ENCODE peak calls at places on chromosomes 6 and 20, in eight cellular contexts. One of them, this sample, is unnamed.

GRCh38 chr6:143099647-143100046 is 39.0 kb downstream of the AIG1 start:
- DNase-seq in colonic mucosa: no peak
- DNase-seq in breast epithelium: no peak
- DNase-seq in SJSA1: no peak
- DNase-seq in Peyer's patch: no peak
- DNase-seq in CD8-positive, alpha-beta T cell: no peak
- DNase-seq in effector memory CD4-positive, alpha-beta T cell: no peak
- DNase-seq in stomach: no peak
- DNase-seq in this sample: no peak

GRCh38 chr6:104789770-104790190 is 69.9 kb downstream of the HACE1 start:
- DNase-seq in colonic mucosa: no peak
- DNase-seq in breast epithelium: no peak
- DNase-seq in SJSA1: peak; percentile 84
- DNase-seq in Peyer's patch: no peak
- DNase-seq in CD8-positive, alpha-beta T cell: no peak
- DNase-seq in effector memory CD4-positive, alpha-beta T cell: no peak
- DNase-seq in stomach: no peak
- DNase-seq in this sample: no peak

GRCh38 chr20:44543345-44543744 is 21.5 kb upstream of the SERINC3 start:
- DNase-seq in colonic mucosa: peak; percentile 10
- DNase-seq in breast epithelium: no peak
- DNase-seq in SJSA1: no peak
- DNase-seq in Peyer's patch: no peak
- DNase-seq in CD8-positive, alpha-beta T cell: no peak
- DNase-seq in effector memory CD4-positive, alpha-beta T cell: no peak
- DNase-seq in stomach: no peak
- DNase-seq in this sample: no peak

GRCh38 chr20:13101701-13102100 is 92.9 kb downstream of the SPTLC3 start:
- DNase-seq in colonic mucosa: no peak
- DNase-seq in breast epithelium: no peak
- DNase-seq in SJSA1: no peak
- DNase-seq in Peyer's patch: no peak
- DNase-seq in CD8-positive, alpha-beta T cell: no peak
- DNase-seq in effector memory CD4-positive, alpha-beta T cell: no peak
- DNase-seq in stomach: no peak
- DNase-seq in this sample: peak; percentile 12

GRCh38 chr20:58310291-58310782 is 822 bp downstream of the RAB22A start:
- DNase-seq in colonic mucosa: peak; percentile 19
- DNase-seq in breast epithelium: no peak
- DNase-seq in SJSA1: peak; percentile 41
- DNase-seq in Peyer's patch: no peak
- DNase-seq in CD8-positive, alpha-beta T cell: no peak
- DNase-seq in effector memory CD4-positive, alpha-beta T cell: no peak
- DNase-seq in stomach: no peak
- DNase-seq in this sample: no peak

GRCh38 chr6:79468116-79468515 is 69.1 kb downstream of the LCA5 start:
- DNase-seq in colonic mucosa: no peak
- DNase-seq in breast epithelium: no peak
- DNase-seq in SJSA1: no peak
- DNase-seq in Peyer's patch: no peak
- DNase-seq in CD8-positive, alpha-beta T cell: no peak
- DNase-seq in effector memory CD4-positive, alpha-beta T cell: no peak
- DNase-seq in stomach: no peak
- DNase-seq in this sample: no peak

GRCh38 chr20:48583801-48584200 is 244.0 kb downstream of the PREX1 start:
- DNase-seq in colonic mucosa: no peak
- DNase-seq in breast epithelium: no peak
- DNase-seq in SJSA1: no peak
- DNase-seq in Peyer's patch: no peak
- DNase-seq in CD8-positive, alpha-beta T cell: no peak
- DNase-seq in effector memory CD4-positive, alpha-beta T cell: no peak
- DNase-seq in stomach: no peak
- DNase-seq in this sample: no peak

GRCh38 chr6:109512271-109512817 is 29.3 kb upstream of the ZBTB24 start:
- DNase-seq in colonic mucosa: no peak
- DNase-seq in breast epithelium: no peak
- DNase-seq in SJSA1: peak; percentile 45
- DNase-seq in Peyer's patch: no peak
- DNase-seq in CD8-positive, alpha-beta T cell: no peak
- DNase-seq in effector memory CD4-positive, alpha-beta T cell: no peak
- DNase-seq in stomach: no peak
- DNase-seq in this sample: no peak

DNA sequence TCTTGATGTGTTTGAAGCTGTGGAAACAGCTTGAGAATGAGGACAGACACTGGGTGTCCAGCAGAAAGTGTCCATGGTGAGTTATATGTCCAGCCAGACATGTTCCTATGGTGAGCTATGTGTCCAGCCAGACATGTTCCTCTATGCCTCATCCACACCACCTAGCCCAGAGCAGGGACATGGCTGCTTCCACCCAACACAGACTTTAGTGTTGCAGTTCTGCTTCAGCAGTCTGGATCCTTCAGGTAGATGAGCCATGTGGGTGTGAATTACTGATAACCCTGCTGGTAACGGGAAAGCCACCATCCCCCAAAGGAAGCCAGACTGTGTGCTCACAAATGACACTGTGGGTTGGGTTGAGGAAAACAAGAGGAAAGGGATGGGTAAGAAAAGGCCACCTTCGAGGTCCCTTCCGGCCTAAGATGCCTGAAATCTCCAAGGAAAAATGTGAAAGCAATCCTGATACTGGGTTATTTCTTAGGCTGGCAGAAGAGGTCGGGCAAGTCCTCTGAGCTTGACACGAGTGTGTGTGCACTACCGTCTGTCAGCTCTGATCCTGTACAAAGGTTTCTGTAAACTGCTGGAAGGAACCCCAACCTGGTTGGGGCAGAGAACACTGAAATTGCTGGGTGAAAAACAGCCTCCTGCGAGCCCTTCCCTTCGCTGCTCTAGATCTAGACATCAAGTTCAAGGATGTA is 77.8 kb downstream of the NINL start:
- DNase-seq in colonic mucosa: no peak
- DNase-seq in breast epithelium: no peak
- DNase-seq in SJSA1: no peak
- DNase-seq in Peyer's patch: no peak
- DNase-seq in CD8-positive, alpha-beta T cell: no peak
- DNase-seq in effector memory CD4-positive, alpha-beta T cell: no peak
- DNase-seq in stomach: no peak
- DNase-seq in this sample: no peak
- H3K36me3 ChIP-seq in colonic mucosa: no peaks in the 10 kb centered on the region
- H3K36me3 ChIP-seq in breast epithelium: peaks cover 6% of the 10 kb centered on the region
- H3K36me3 ChIP-seq in SJSA1: peaks cover 60% of the 10 kb centered on the region
- H3K36me3 ChIP-seq in Peyer's patch: no peaks in the 10 kb centered on the region
- H3K36me3 ChIP-seq in CD8-positive, alpha-beta T cell: no peaks in the 10 kb centered on the region
- H3K36me3 ChIP-seq in effector memory CD4-positive, alpha-beta T cell: no peaks in the 10 kb centered on the region
- H3K36me3 ChIP-seq in stomach: peaks cover 94% of the 10 kb centered on the region
- H3K36me3 ChIP-seq in this sample: peaks cover 24% of the 10 kb centered on the region

DNA sequence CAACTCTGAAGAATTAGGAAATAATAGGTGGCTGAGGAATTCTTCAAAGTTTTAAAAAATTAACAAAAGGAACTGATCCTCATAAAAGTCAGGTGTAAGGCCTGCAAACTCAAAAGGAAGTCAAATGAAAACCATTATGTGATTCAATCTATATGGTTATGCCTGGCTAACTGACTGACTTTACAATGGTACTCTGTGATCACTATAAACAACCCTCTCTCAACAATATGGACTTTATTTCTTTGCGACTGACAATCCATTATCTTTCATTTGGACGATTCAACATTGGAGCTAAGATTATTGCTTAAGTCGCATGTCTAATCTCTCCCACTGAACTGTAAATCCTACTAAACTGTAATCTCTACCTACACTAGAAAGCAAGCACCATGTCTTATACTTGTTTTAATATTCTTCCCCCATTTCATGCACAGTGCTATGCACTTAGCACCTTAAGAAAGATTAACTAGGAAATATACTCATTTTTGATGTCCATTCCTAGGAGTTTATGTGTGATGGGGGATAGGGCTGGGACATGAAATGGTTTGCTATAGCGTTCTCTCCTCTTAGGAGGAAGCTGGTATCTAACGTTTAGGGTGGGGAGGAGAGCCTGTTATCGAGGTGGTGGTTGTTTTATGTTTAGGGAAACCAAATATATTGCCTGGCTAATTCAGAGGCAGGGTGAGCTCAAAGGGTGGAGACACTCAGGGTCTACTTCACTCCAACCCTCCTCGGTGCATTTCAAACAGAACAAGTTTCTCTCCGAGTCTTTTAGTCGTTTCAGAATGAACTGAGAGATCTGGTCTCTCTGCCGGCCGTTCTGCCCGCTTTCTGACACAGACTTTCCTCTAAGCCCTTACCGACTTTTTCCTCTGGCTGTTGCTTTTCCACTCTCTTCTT is 1.3 kb downstream of the STK38 start:
- DNase-seq in colonic mucosa: peak; percentile 34
- DNase-seq in breast epithelium: no peak
- DNase-seq in SJSA1: peak; percentile 42
- DNase-seq in Peyer's patch: peak; percentile 24
- DNase-seq in CD8-positive, alpha-beta T cell: no peak
- DNase-seq in effector memory CD4-positive, alpha-beta T cell: no peak
- DNase-seq in stomach: no peak
- DNase-seq in this sample: peak; percentile 7
- H3K4me1 ChIP-seq in colonic mucosa: no peaks in the 10 kb centered on the region
- H3K4me1 ChIP-seq in breast epithelium: peaks cover 16% of the 10 kb centered on the region
- H3K4me1 ChIP-seq in SJSA1: peaks cover 41% of the 10 kb centered on the region
- H3K4me1 ChIP-seq in Peyer's patch: no peaks in the 10 kb centered on the region
- H3K4me1 ChIP-seq in CD8-positive, alpha-beta T cell: peaks cover 43% of the 10 kb centered on the region
- H3K4me1 ChIP-seq in effector memory CD4-positive, alpha-beta T cell: peaks cover 40% of the 10 kb centered on the region
- H3K4me1 ChIP-seq in stomach: peaks cover 22% of the 10 kb centered on the region
- H3K4me1 ChIP-seq in this sample: peaks cover 25% of the 10 kb centered on the region

GRCh38 chr20:25271486-25272222 is 23.8 kb downstream of the PYGB start:
- DNase-seq in colonic mucosa: no peak
- DNase-seq in breast epithelium: no peak
- DNase-seq in SJSA1: no peak
- DNase-seq in Peyer's patch: peak; percentile 2
- DNase-seq in CD8-positive, alpha-beta T cell: no peak
- DNase-seq in effector memory CD4-positive, alpha-beta T cell: no peak
- DNase-seq in stomach: peak; percentile 20
- DNase-seq in this sample: peak; percentile 0

GRCh38 chr20:25273541-25274358 is 25.9 kb downstream of the PYGB start:
- DNase-seq in colonic mucosa: no peak
- DNase-seq in breast epithelium: peak; percentile 70
- DNase-seq in SJSA1: no peak
- DNase-seq in Peyer's patch: peak; percentile 8
- DNase-seq in CD8-positive, alpha-beta T cell: no peak
- DNase-seq in effector memory CD4-positive, alpha-beta T cell: no peak
- DNase-seq in stomach: peak; percentile 17
- DNase-seq in this sample: no peak

GRCh38 chr20:25270829-25271251 is 23.0 kb downstream of the PYGB start:
- DNase-seq in colonic mucosa: peak; percentile 15
- DNase-seq in breast epithelium: peak; percentile 19
- DNase-seq in SJSA1: no peak
- DNase-seq in Peyer's patch: peak; percentile 12
- DNase-seq in CD8-positive, alpha-beta T cell: no peak
- DNase-seq in effector memory CD4-positive, alpha-beta T cell: no peak
- DNase-seq in stomach: peak; percentile 33
- DNase-seq in this sample: peak; percentile 2

GRCh38 chr20:25273046-25273445 is 25.2 kb downstream of the PYGB start:
- DNase-seq in colonic mucosa: no peak
- DNase-seq in breast epithelium: peak; percentile 23
- DNase-seq in SJSA1: no peak
- DNase-seq in Peyer's patch: peak; percentile 7
- DNase-seq in CD8-positive, alpha-beta T cell: no peak
- DNase-seq in effector memory CD4-positive, alpha-beta T cell: no peak
- DNase-seq in stomach: peak; percentile 8
- DNase-seq in this sample: no peak

GRCh38 chr20:25272223-25273000 is 24.5 kb downstream of the PYGB start:
- DNase-seq in colonic mucosa: no peak
- DNase-seq in breast epithelium: peak; percentile 17
- DNase-seq in SJSA1: no peak
- DNase-seq in Peyer's patch: no peak
- DNase-seq in CD8-positive, alpha-beta T cell: no peak
- DNase-seq in effector memory CD4-positive, alpha-beta T cell: no peak
- DNase-seq in stomach: peak; percentile 9
- DNase-seq in this sample: no peak
- H3K36me3 ChIP-seq in colonic mucosa: peaks cover 27% of the 10 kb centered on the region
- H3K36me3 ChIP-seq in breast epithelium: peaks cover 3% of the 10 kb centered on the region
- H3K36me3 ChIP-seq in SJSA1: peaks cover 89% of the 10 kb centered on the region
- H3K36me3 ChIP-seq in Peyer's patch: no peaks in the 10 kb centered on the region
- H3K36me3 ChIP-seq in CD8-positive, alpha-beta T cell: peaks cover 44% of the 10 kb centered on the region
- H3K36me3 ChIP-seq in effector memory CD4-positive, alpha-beta T cell: peaks cover 45% of the 10 kb centered on the region
- H3K36me3 ChIP-seq in stomach: peaks cover 84% of the 10 kb centered on the region
- H3K36me3 ChIP-seq in this sample: peaks cover 59% of the 10 kb centered on the region

DNA sequence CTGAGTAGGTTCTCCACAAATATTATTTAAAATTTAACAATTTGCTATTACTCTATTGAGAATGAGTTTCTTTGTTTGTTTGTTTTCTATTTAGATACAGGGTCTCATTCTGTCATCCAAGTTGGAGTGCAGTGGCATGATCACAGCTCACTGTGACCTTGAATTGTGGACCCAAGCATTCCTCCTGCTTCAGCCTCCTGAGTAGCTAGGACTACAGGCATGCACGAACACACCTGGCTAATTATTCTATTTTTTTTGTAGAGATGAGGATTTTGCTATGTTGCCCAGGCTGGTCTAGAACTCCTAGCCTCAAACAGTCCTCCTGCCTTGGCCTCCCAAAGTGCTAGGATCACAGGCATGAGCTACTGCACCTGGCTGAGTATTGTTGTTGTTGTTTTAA is 122.2 kb downstream of the PHF3 start:
- DNase-seq in colonic mucosa: no peak
- DNase-seq in breast epithelium: no peak
- DNase-seq in SJSA1: no peak
- DNase-seq in Peyer's patch: no peak
- DNase-seq in CD8-positive, alpha-beta T cell: no peak
- DNase-seq in effector memory CD4-positive, alpha-beta T cell: no peak
- DNase-seq in stomach: no peak
- DNase-seq in this sample: no peak
- H3K4me1 ChIP-seq in colonic mucosa: no peaks in the 10 kb centered on the region
- H3K4me1 ChIP-seq in breast epithelium: no peaks in the 10 kb centered on the region
- H3K4me1 ChIP-seq in SJSA1: no peaks in the 10 kb centered on the region
- H3K4me1 ChIP-seq in Peyer's patch: no peaks in the 10 kb centered on the region
- H3K4me1 ChIP-seq in CD8-positive, alpha-beta T cell: no peaks in the 10 kb centered on the region
- H3K4me1 ChIP-seq in effector memory CD4-positive, alpha-beta T cell: no peaks in the 10 kb centered on the region
- H3K4me1 ChIP-seq in stomach: no peaks in the 10 kb centered on the region
- H3K4me1 ChIP-seq in this sample: no peaks in the 10 kb centered on the region

GRCh38 chr6:148547110-148547509 is 199.7 kb upstream of the UST start:
- DNase-seq in colonic mucosa: no peak
- DNase-seq in breast epithelium: no peak
- DNase-seq in SJSA1: no peak
- DNase-seq in Peyer's patch: no peak
- DNase-seq in CD8-positive, alpha-beta T cell: no peak
- DNase-seq in effector memory CD4-positive, alpha-beta T cell: no peak
- DNase-seq in stomach: no peak
- DNase-seq in this sample: no peak
- H3K36me3 ChIP-seq in colonic mucosa: no peaks in the 10 kb centered on the region
- H3K36me3 ChIP-seq in breast epithelium: peaks cover 11% of the 10 kb centered on the region
- H3K36me3 ChIP-seq in SJSA1: peaks cover 49% of the 10 kb centered on the region
- H3K36me3 ChIP-seq in Peyer's patch: no peaks in the 10 kb centered on the region
- H3K36me3 ChIP-seq in CD8-positive, alpha-beta T cell: no peaks in the 10 kb centered on the region
- H3K36me3 ChIP-seq in effector memory CD4-positive, alpha-beta T cell: no peaks in the 10 kb centered on the region
- H3K36me3 ChIP-seq in stomach: peaks cover 77% of the 10 kb centered on the region
- H3K36me3 ChIP-seq in this sample: peaks cover 84% of the 10 kb centered on the region

GRCh38 chr6:149320745-149321240 is 3.3 kb downstream of the TAB2 start:
- DNase-seq in colonic mucosa: no peak
- DNase-seq in breast epithelium: no peak
- DNase-seq in SJSA1: no peak
- DNase-seq in Peyer's patch: no peak
- DNase-seq in CD8-positive, alpha-beta T cell: no peak
- DNase-seq in effector memory CD4-positive, alpha-beta T cell: no peak
- DNase-seq in stomach: no peak
- DNase-seq in this sample: no peak
- H3K4me1 ChIP-seq in colonic mucosa: peaks cover 7% of the 10 kb centered on the region
- H3K4me1 ChIP-seq in breast epithelium: peaks cover 8% of the 10 kb centered on the region
- H3K4me1 ChIP-seq in SJSA1: peaks cover 46% of the 10 kb centered on the region
- H3K4me1 ChIP-seq in Peyer's patch: no peaks in the 10 kb centered on the region
- H3K4me1 ChIP-seq in CD8-positive, alpha-beta T cell: peaks cover 63% of the 10 kb centered on the region
- H3K4me1 ChIP-seq in effector memory CD4-positive, alpha-beta T cell: peaks cover 14% of the 10 kb centered on the region
- H3K4me1 ChIP-seq in stomach: peaks cover 31% of the 10 kb centered on the region
- H3K4me1 ChIP-seq in this sample: peaks cover 48% of the 10 kb centered on the region

This sample was measured in thyroid gland.